ENCODE peak calls at places on chromosomes 7 and 10, in four cellular contexts. I is NCI-H1417; K is activated CD4-positive, alpha-beta T cell treated with anti-CD3 and anti-CD28 coated beads, Interleukin-2, amount 50 U/mL, for 24 hours; O is cerebellar cortex. V is an unnamed sample.

GRCh38 chr7:101636822-101637623 is 7.9 kb upstream of the MYL10 start:
- DNase-seq in I (no peak), O (no peak), K (no peak), V (no peak)

GRCh38 chr7:11716185-11716584 is 115.8 kb downstream of the THSD7A start:
- DNase-seq in I (no peak), K (no peak), O (no peak), V (no peak)

GRCh38 chr10:99667108-99667751 is 7.9 kb downstream of the ENTPD7 start:
- DNase-seq in K (no peak), O (no peak), I (no peak), V (peak)

GRCh38 chr7:12696001-12696400 is 8.6 kb downstream of the ARL4A start:
- DNase-seq in K (no peak), O (no peak), I (no peak), V (no peak)

GRCh38 chr7:146176790-146177189 is 60.2 kb downstream of the CNTNAP2 start:
- DNase-seq in I (no peak), K (no peak), O (no peak), V (no peak)

GRCh38 chr10:61669161-61669755 is 6.5 kb downstream of the CABCOCO1 start:
- DNase-seq in K (no peak), O (no peak), I (no peak), V (no peak)

GRCh38 chr10:73407495-73407894 is 6.4 kb downstream of the ANXA7 start:
- DNase-seq in I (no peak), K (no peak), O (no peak), V (no peak)

GRCh38 chr7:33640732-33641131 is 264.6 kb upstream of the BMPER start:
- DNase-seq in I (no peak), O (no peak), K (no peak), V (no peak)

GRCh38 chr10:127148933-127149220 is 47.5 kb downstream of the INSYN2A start:
- DNase-seq in K (no peak), I (no peak), O (no peak), V (no peak)

GRCh38 chr7:134905375-134905774 is 80.9 kb upstream of the AGBL3 start:
- DNase-seq in O (no peak), K (no peak), I (no peak), V (peak)

GRCh38 chr10:110336111-110336721 is 31.5 kb upstream of the SMNDC1 start:
- DNase-seq in I (peak), O (peak), K (no peak), V (peak)

GRCh38 chr7:7751243-7752092 is 33.1 kb upstream of the RPA3 start:
- DNase-seq in K (no peak), I (no peak), O (no peak), V (no peak)

GRCh38 chr7:148884299-148885022 is 370 bp upstream of the EZH2 start:
- DNase-seq in K (peak), I (peak), O (peak), V (peak)

GRCh38 chr7:100493476-100494264 is 9.9 kb downstream of the NYAP1 start:
- DNase-seq in O (no peak), I (peak), K (no peak), V (peak)

GRCh38 chr7:106258789-106259188 is 26.0 kb downstream of the NAMPT start:
- DNase-seq in I (no peak), O (no peak), K (no peak), V (no peak)

GRCh38 chr7:13770305-13770704 is 219.2 kb downstream of the ETV1 start:
- DNase-seq in K (no peak), I (no peak), O (no peak), V (no peak)

GRCh38 chr10:111479966-111480365 is 403.1 kb downstream of the ADRA2A start:
- DNase-seq in I (no peak), O (no peak), K (no peak), V (no peak)

GRCh38 chr10:120402358-120402757 is 54.7 kb upstream of the PLPP4 start:
- DNase-seq in I (no peak), K (no peak), O (no peak), V (no peak)

GRCh38 chr7:104862719-104863118 is 151.3 kb upstream of the KMT2E start:
- DNase-seq in K (no peak), O (peak), I (no peak), V (no peak)

GRCh38 chr10:62769574-62770242 is 34.8 kb upstream of the ADO start:
- DNase-seq in K (no peak), O (no peak), I (no peak), V (no peak)

GRCh38 chr7:122652851-122653250 is 46.1 kb downstream of the RNF133 start:
- DNase-seq in I (no peak), K (no peak), O (peak), V (no peak)

GRCh38 chr7:31160956-31161355 is 108.8 kb downstream of the ADCYAP1R1 start:
- DNase-seq in K (no peak), O (no peak), I (no peak), V (no peak)

GRCh38 chr7:10720042-10720441 is 253.6 kb upstream of the PHF14 start:
- DNase-seq in I (no peak), K (no peak), O (no peak), V (no peak)

GRCh38 chr10:62268027-62268398 is 631 bp downstream of the RTKN2 start:
- DNase-seq in K (no peak), I (peak), O (no peak), V (no peak)

GRCh38 chr7:82805527-82805960 is 357.1 kb downstream of the PCLO start:
- DNase-seq in O (peak), I (no peak), K (no peak), V (no peak)

GRCh38 chr10:74542077-74542476 is 284.3 kb upstream of the KAT6B start:
- DNase-seq in K (no peak), O (no peak), I (no peak), V (no peak)

GRCh38 chr10:14356921-14357320 is 26.2 kb upstream of the FRMD4A start:
- DNase-seq in I (no peak), K (no peak), O (no peak), V (no peak)

GRCh38 chr7:30845426-30846135 is 66.1 kb upstream of the AQP1 start:
- DNase-seq in K (no peak), O (peak), I (no peak), V (peak)

GRCh38 chr7:44750921-44751571 is 2.4 kb downstream of the ZMIZ2 start:
- DNase-seq in K (no peak), O (no peak), I (no peak), V (no peak)

GRCh38 chr10:104694074-104694473 is 53.0 kb downstream of the SORCS3 start:
- DNase-seq in I (no peak), O (no peak), K (no peak), V (no peak)

GRCh38 chr7:148733496-148733895 is 34.8 kb downstream of the CUL1 start:
- DNase-seq in I (no peak), K (no peak), O (peak), V (peak)

GRCh38 chr10:101906586-101907183 is 63.1 kb upstream of the KCNIP2 start:
- DNase-seq in O (no peak), I (no peak), K (no peak), V (no peak)

GRCh38 chr10:77637474-77637985 is at the start of gene KCNMA1:
- DNase-seq in O (no peak), K (no peak), I (peak), V (peak)

GRCh38 chr10:77010430-77010829 is 627.2 kb downstream of the KCNMA1 start:
- DNase-seq in K (no peak), O (no peak), I (no peak), V (no peak)

GRCh38 chr7:115043605-115044004 is 121.7 kb downstream of the MDFIC start:
- DNase-seq in K (no peak), O (no peak), I (no peak), V (no peak)

GRCh38 chr10:8049151-8049873 is 5.2 kb upstream of the GATA3 start:
- DNase-seq in O (no peak), K (no peak), I (no peak), V (no peak)

GRCh38 chr10:47099445-47099844 is 188.2 kb downstream of the PTPN20 start:
- DNase-seq in O (no peak), I (no peak), K (no peak), V (no peak)

GRCh38 chr10:86160890-86161585 is 205.6 kb downstream of the GRID1 start:
- DNase-seq in I (no peak), K (no peak), O (no peak), V (no peak)

V was measured in Ammon's horn.